ENCODE peak calls at places on chromosomes 3 and 15, in five cellular contexts. One of them, this sample, is unnamed.
A peak's percentile ranks its signal among the peaks of the same experiment; 100 is the strongest.

GRCh38 chr15:40764766-40765136 is 883 bp downstream of the GCHFR start:
- DNase-seq in A549: no peak
- DNase-seq in GM12878: no peak
- DNase-seq in HepG2: no peak
- DNase-seq in K562: no peak
- DNase-seq in this sample: no peak

GRCh38 chr3:188319569-188319968 is 165.6 kb downstream of the LPP start:
- DNase-seq in HepG2: peak; percentile 45
- DNase-seq in GM12878: no peak
- DNase-seq in K562: no peak
- DNase-seq in A549: no peak
- DNase-seq in this sample: no peak

GRCh38 chr3:143361589-143361988 is 242.0 kb downstream of the CHST2 start:
- DNase-seq in A549: no peak
- DNase-seq in HepG2: no peak
- DNase-seq in GM12878: no peak
- DNase-seq in K562: no peak
- DNase-seq in this sample: no peak

GRCh38 chr3:87614998-87615397 is 338.6 kb upstream of the POU1F1 start:
- DNase-seq in K562: no peak
- DNase-seq in GM12878: no peak
- DNase-seq in HepG2: no peak
- DNase-seq in A549: no peak
- DNase-seq in this sample: peak; percentile 39

GRCh38 chr15:96264801-96265515 is 65.5 kb upstream of the NR2F2 start:
- DNase-seq in HepG2: peak; percentile 94
- DNase-seq in A549: peak; percentile 64
- DNase-seq in GM12878: no peak
- DNase-seq in K562: peak; percentile 36
- DNase-seq in this sample: no peak

GRCh38 chr3:184568918-184569829 is 7.6 kb downstream of the EPHB3 start:
- DNase-seq in K562: peak; percentile 62
- DNase-seq in HepG2: no peak
- DNase-seq in A549: no peak
- DNase-seq in GM12878: no peak
- DNase-seq in this sample: peak; percentile 85

GRCh38 chr3:188052229-188052965 is 101.6 kb upstream of the LPP start:
- DNase-seq in K562: no peak
- DNase-seq in HepG2: peak; percentile 90
- DNase-seq in GM12878: no peak
- DNase-seq in A549: no peak
- DNase-seq in this sample: peak; percentile 76

GRCh38 chr15:43792761-43793493 is 807 bp downstream of the SERF2 start:
- DNase-seq in K562: peak; percentile 34
- DNase-seq in A549: no peak
- DNase-seq in GM12878: no peak
- DNase-seq in HepG2: no peak
- DNase-seq in this sample: peak; percentile 35

GRCh38 chr3:187367561-187368103 is 553 bp upstream of the RTP4 start:
- DNase-seq in A549: no peak
- DNase-seq in K562: no peak
- DNase-seq in GM12878: no peak
- DNase-seq in HepG2: no peak
- DNase-seq in this sample: no peak

GRCh38 chr3:12870942-12871341 is 29.6 kb upstream of the RPL32 start:
- DNase-seq in K562: no peak
- DNase-seq in A549: no peak
- DNase-seq in GM12878: no peak
- DNase-seq in HepG2: no peak
- DNase-seq in this sample: no peak

GRCh38 chr3:157543491-157544035 is 40.3 kb upstream of the VEPH1 start:
- DNase-seq in HepG2: no peak
- DNase-seq in GM12878: no peak
- DNase-seq in A549: no peak
- DNase-seq in K562: no peak
- DNase-seq in this sample: no peak

GRCh38 chr15:89088605-89089315 is 504 bp downstream of the ABHD2 start:
- DNase-seq in GM12878: no peak
- DNase-seq in K562: no peak
- DNase-seq in HepG2: no peak
- DNase-seq in A549: no peak
- DNase-seq in this sample: peak; percentile 42

GRCh38 chr3:86934851-86935250 is 56.1 kb downstream of the VGLL3 start:
- DNase-seq in GM12878: no peak
- DNase-seq in HepG2: no peak
- DNase-seq in K562: no peak
- DNase-seq in A549: no peak
- DNase-seq in this sample: no peak

GRCh38 chr3:188911033-188911850 is 260.5 kb upstream of the TPRG1 start:
- DNase-seq in K562: no peak
- DNase-seq in HepG2: no peak
- DNase-seq in A549: no peak
- DNase-seq in GM12878: no peak
- DNase-seq in this sample: no peak

GRCh38 chr3:76585794-76586392 is 454.0 kb upstream of the ROBO2 start:
- DNase-seq in HepG2: peak; percentile 3
- DNase-seq in GM12878: no peak
- DNase-seq in K562: peak; percentile 2
- DNase-seq in A549: peak; percentile 1
- DNase-seq in this sample: peak; percentile 59

GRCh38 chr3:71998995-71999673 is 214.2 kb upstream of the PROK2 start:
- DNase-seq in K562: no peak
- DNase-seq in HepG2: no peak
- DNase-seq in A549: no peak
- DNase-seq in GM12878: no peak
- DNase-seq in this sample: no peak

GRCh38 chr3:65974505-65974904 is 64.2 kb downstream of the MAGI1 start:
- DNase-seq in HepG2: no peak
- DNase-seq in GM12878: no peak
- DNase-seq in K562: no peak
- DNase-seq in A549: no peak
- DNase-seq in this sample: peak; percentile 59

GRCh38 chr15:63436872-63437375 is 55.3 kb upstream of the CA12 start:
- DNase-seq in GM12878: no peak
- DNase-seq in HepG2: peak; percentile 70
- DNase-seq in K562: peak; percentile 75
- DNase-seq in A549: peak; percentile 75
- DNase-seq in this sample: peak; percentile 56

GRCh38 chr3:99783009-99783573 is 34.6 kb upstream of the CMSS1 start:
- DNase-seq in A549: no peak
- DNase-seq in HepG2: no peak
- DNase-seq in K562: no peak
- DNase-seq in GM12878: no peak
- DNase-seq in this sample: no peak

GRCh38 chr15:101067660-101068522 is 148.7 kb downstream of the LRRK1 start:
- DNase-seq in K562: no peak
- DNase-seq in HepG2: no peak
- DNase-seq in A549: no peak
- DNase-seq in GM12878: no peak
- DNase-seq in this sample: no peak

GRCh38 chr15:73399163-73399562 is 30.4 kb upstream of the HCN4 start:
- DNase-seq in HepG2: no peak
- DNase-seq in A549: no peak
- DNase-seq in K562: no peak
- DNase-seq in GM12878: no peak
- DNase-seq in this sample: no peak

GRCh38 chr15:57031605-57032004 is 113.2 kb downstream of the TCF12 start:
- DNase-seq in A549: peak; percentile 49
- DNase-seq in K562: no peak
- DNase-seq in GM12878: no peak
- DNase-seq in HepG2: no peak
- DNase-seq in this sample: peak; percentile 69

GRCh38 chr15:40263036-40263754 is 19.7 kb downstream of the ANKRD63 start:
- DNase-seq in HepG2: no peak
- DNase-seq in GM12878: no peak
- DNase-seq in K562: no peak
- DNase-seq in A549: no peak
- DNase-seq in this sample: no peak

DNA sequence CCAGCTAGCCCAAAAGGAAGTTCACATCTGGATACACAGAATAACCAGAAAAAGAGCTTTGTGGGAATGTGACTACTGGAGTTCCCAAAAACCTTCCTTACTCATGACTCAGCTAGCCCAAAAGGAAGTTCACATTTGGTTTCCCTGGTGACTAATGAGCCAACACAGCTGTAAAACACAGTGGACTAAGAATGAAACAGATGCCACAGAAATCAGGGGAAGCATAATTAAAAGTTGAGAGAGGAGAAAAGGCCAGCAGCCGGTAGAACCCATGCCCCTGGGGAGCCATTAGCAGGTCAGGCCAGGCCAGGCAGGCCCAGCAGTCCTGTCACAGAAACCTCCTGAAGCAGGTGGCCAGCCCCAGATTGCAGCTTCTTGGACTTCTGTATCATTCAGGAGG is 130.3 kb downstream of the GHSR start:
- DNase-seq in A549: peak; percentile 18
- DNase-seq in HepG2: no peak
- DNase-seq in K562: no peak
- DNase-seq in GM12878: peak; percentile 74
- DNase-seq in this sample: no peak
- TF ChIP-seq JUNB in A549: no peak
- TF ChIP-seq JUNB in HepG2: no peak
- TF ChIP-seq JUNB in K562: no peak
- TF ChIP-seq JUNB in GM12878: no peak
- TF ChIP-seq JUNB in this sample: no peak

GRCh38 chr15:67135494-67135893 is 70.1 kb downstream of the SMAD3 start:
- DNase-seq in A549: peak; percentile 90
- DNase-seq in GM12878: no peak
- DNase-seq in K562: no peak
- DNase-seq in HepG2: peak; percentile 71
- DNase-seq in this sample: no peak
- TF ChIP-seq JUNB in A549: peak; percentile 42
- TF ChIP-seq JUNB in GM12878: no peak
- TF ChIP-seq JUNB in K562: no peak
- TF ChIP-seq JUNB in HepG2: no peak
- TF ChIP-seq JUNB in this sample: no peak

GRCh38 chr15:81280696-81281095 is 43.2 kb downstream of the STARD5 start:
- DNase-seq in A549: no peak
- DNase-seq in K562: no peak
- DNase-seq in GM12878: no peak
- DNase-seq in HepG2: no peak
- DNase-seq in this sample: no peak
- TF ChIP-seq JUNB in A549: no peak
- TF ChIP-seq JUNB in K562: no peak
- TF ChIP-seq JUNB in GM12878: no peak
- TF ChIP-seq JUNB in HepG2: no peak
- TF ChIP-seq JUNB in this sample: no peak

DNA sequence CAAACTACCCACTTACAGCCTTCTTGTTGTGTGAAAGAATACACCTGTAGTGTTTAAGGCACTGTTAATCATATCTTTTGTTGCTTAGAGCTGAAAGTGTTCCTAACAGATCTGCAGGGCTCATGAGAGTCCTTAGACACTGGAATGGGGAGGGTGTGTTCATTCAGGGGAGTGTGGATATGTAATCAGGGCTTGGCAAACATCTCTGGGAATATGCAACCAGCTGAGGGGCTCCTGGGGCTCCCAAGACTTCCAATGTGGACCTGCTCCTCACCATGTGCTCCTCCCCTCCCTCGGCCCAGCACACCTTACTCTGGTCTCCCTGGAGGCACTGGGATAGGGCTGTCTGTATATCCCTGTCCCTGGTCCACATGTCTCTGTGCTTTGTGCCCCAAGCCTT is 30.3 kb upstream of the MFSD1 start:
- DNase-seq in HepG2: no peak
- DNase-seq in K562: no peak
- DNase-seq in GM12878: no peak
- DNase-seq in A549: peak; percentile 11
- DNase-seq in this sample: no peak
- TF ChIP-seq JUNB in HepG2: no peak
- TF ChIP-seq JUNB in K562: no peak
- TF ChIP-seq JUNB in GM12878: no peak
- TF ChIP-seq JUNB in A549: no peak
- TF ChIP-seq JUNB in this sample: no peak

GRCh38 chr3:178434206-178434805 is 101.9 kb upstream of the KCNMB2 start:
- DNase-seq in HepG2: no peak
- DNase-seq in K562: no peak
- DNase-seq in GM12878: no peak
- DNase-seq in A549: peak; percentile 1
- DNase-seq in this sample: peak; percentile 43

GRCh38 chr3:178435575-178435974 is 100.7 kb upstream of the KCNMB2 start:
- DNase-seq in A549: no peak
- DNase-seq in K562: no peak
- DNase-seq in HepG2: no peak
- DNase-seq in GM12878: no peak
- DNase-seq in this sample: no peak

GRCh38 chr3:178439504-178439903 is 96.7 kb upstream of the KCNMB2 start:
- DNase-seq in HepG2: no peak
- DNase-seq in A549: peak; percentile 31
- DNase-seq in K562: no peak
- DNase-seq in GM12878: no peak
- DNase-seq in this sample: peak; percentile 24

GRCh38 chr3:178436773-178437172 is 99.5 kb upstream of the KCNMB2 start:
- DNase-seq in HepG2: no peak
- DNase-seq in A549: peak; percentile 22
- DNase-seq in K562: peak; percentile 22
- DNase-seq in GM12878: no peak
- DNase-seq in this sample: peak; percentile 66
- TF ChIP-seq JUNB in HepG2: no peak
- TF ChIP-seq JUNB in A549: no peak
- TF ChIP-seq JUNB in K562: no peak
- TF ChIP-seq JUNB in GM12878: no peak
- TF ChIP-seq JUNB in this sample: no peak

DNA sequence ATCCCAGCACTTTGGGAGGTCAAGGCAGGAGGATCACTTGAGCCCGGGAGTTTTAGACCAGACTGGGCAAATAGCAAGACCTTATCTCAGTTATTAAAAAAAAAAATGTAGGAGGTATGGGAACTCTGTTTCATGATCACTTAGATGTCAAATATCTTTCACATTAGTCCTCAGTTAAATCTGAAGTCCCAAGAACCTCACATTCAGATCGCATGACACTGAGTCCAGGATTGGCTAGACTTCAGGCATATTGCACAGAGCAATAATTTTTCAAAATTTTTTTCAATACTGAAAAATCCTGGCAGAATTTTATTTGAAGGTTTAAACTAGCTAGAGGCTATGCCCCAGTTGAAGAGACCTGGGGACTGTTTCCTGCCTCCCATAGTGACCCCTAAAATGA is 56.3 kb upstream of the ZNF148 start:
- DNase-seq in GM12878: no peak
- DNase-seq in K562: no peak
- DNase-seq in HepG2: no peak
- DNase-seq in A549: no peak
- DNase-seq in this sample: no peak
- TF ChIP-seq JUNB in GM12878: no peak
- TF ChIP-seq JUNB in K562: no peak
- TF ChIP-seq JUNB in HepG2: no peak
- TF ChIP-seq JUNB in A549: no peak
- TF ChIP-seq JUNB in this sample: no peak

DNA sequence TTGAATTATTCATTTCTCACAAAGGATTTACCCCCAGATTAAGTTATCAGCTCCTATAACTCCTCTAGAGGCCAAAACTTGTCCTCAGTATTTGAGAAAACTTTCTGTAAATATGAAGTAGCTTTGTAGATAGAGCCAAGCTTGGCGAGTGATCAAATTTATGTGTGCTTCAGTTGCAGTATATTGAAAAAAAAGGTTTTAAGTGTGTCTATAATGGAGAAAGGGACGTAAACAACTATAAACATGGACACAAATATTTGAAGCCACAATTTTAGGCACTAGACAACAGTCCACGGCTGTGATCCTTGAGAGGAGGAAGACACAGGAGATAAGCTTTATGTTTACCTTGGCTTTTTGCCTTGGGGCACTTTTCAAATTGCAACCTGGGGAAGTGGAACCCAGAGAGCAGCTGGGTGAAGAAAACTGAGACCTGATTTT is 118.7 kb downstream of the THRB start:
- DNase-seq in K562: no peak
- DNase-seq in GM12878: no peak
- DNase-seq in A549: no peak
- DNase-seq in HepG2: no peak
- DNase-seq in this sample: no peak
- TF ChIP-seq JUNB in K562: no peak
- TF ChIP-seq JUNB in GM12878: no peak
- TF ChIP-seq JUNB in A549: no peak
- TF ChIP-seq JUNB in HepG2: no peak
- TF ChIP-seq JUNB in this sample: no peak

This sample was measured in GM23338.